ENCODE peak calls at places on chromosome 14, in five cellular contexts. One of them, this sample, is unnamed.

GRCh38 chr14:104282332-104283196 is 144.2 kb downstream of the KIF26A start:
- DNase-seq in NCI-H1694: peak; percentile 96
- DNase-seq in foreskin fibroblast: no peak
- DNase-seq in NCI-H2029: no peak
- DNase-seq in NCI-H526 treated with DMSO at 0.1 percent for 48 hours: no peak
- DNase-seq in this sample: no peak

GRCh38 chr14:77175843-77176242 is 5.8 kb upstream of the TMEM63C start:
- DNase-seq in NCI-H1694: no peak
- DNase-seq in NCI-H526 treated with DMSO at 0.1 percent for 48 hours: no peak
- DNase-seq in NCI-H2029: no peak
- DNase-seq in foreskin fibroblast: no peak
- DNase-seq in this sample: no peak

GRCh38 chr14:39740454-39740853 is 308.2 kb upstream of the FBXO33 start:
- DNase-seq in NCI-H526 treated with DMSO at 0.1 percent for 48 hours: no peak
- DNase-seq in NCI-H2029: no peak
- DNase-seq in foreskin fibroblast: no peak
- DNase-seq in NCI-H1694: no peak
- DNase-seq in this sample: no peak

GRCh38 chr14:44204061-44204815 is 302.8 kb downstream of the FSCB start:
- DNase-seq in foreskin fibroblast: no peak
- DNase-seq in NCI-H2029: no peak
- DNase-seq in NCI-H526 treated with DMSO at 0.1 percent for 48 hours: no peak
- DNase-seq in NCI-H1694: no peak
- DNase-seq in this sample: no peak

GRCh38 chr14:34043627-34044372 is 92.9 kb upstream of the EGLN3 start:
- DNase-seq in NCI-H1694: no peak
- DNase-seq in NCI-H526 treated with DMSO at 0.1 percent for 48 hours: no peak
- DNase-seq in foreskin fibroblast: no peak
- DNase-seq in NCI-H2029: peak; percentile 75
- DNase-seq in this sample: no peak

GRCh38 chr14:33938131-33938949 is 12.5 kb downstream of the EGLN3 start:
- DNase-seq in NCI-H2029: peak; percentile 100
- DNase-seq in NCI-H1694: peak; percentile 73
- DNase-seq in NCI-H526 treated with DMSO at 0.1 percent for 48 hours: peak; percentile 67
- DNase-seq in foreskin fibroblast: no peak
- DNase-seq in this sample: peak; percentile 75

GRCh38 chr14:54330876-54331275 is 65.9 kb upstream of the CDKN3 start:
- DNase-seq in NCI-H526 treated with DMSO at 0.1 percent for 48 hours: no peak
- DNase-seq in foreskin fibroblast: no peak
- DNase-seq in NCI-H1694: no peak
- DNase-seq in NCI-H2029: no peak
- DNase-seq in this sample: no peak

GRCh38 chr14:65732112-65732511 is 319.6 kb downstream of the FUT8 start:
- DNase-seq in foreskin fibroblast: no peak
- DNase-seq in NCI-H2029: no peak
- DNase-seq in NCI-H526 treated with DMSO at 0.1 percent for 48 hours: no peak
- DNase-seq in NCI-H1694: no peak
- DNase-seq in this sample: no peak

GRCh38 chr14:28756896-28757570 is 9.6 kb upstream of the FOXG1 start:
- DNase-seq in NCI-H1694: no peak
- DNase-seq in NCI-H2029: no peak
- DNase-seq in NCI-H526 treated with DMSO at 0.1 percent for 48 hours: no peak
- DNase-seq in foreskin fibroblast: peak; percentile 47
- DNase-seq in this sample: no peak

GRCh38 chr14:68578597-68578996 is 214.3 kb downstream of the ZFP36L1 start:
- DNase-seq in foreskin fibroblast: no peak
- DNase-seq in NCI-H2029: no peak
- DNase-seq in NCI-H526 treated with DMSO at 0.1 percent for 48 hours: no peak
- DNase-seq in NCI-H1694: no peak
- DNase-seq in this sample: no peak

GRCh38 chr14:103185051-103186027 is 62.1 kb downstream of the TNFAIP2 start:
- DNase-seq in NCI-H2029: no peak
- DNase-seq in NCI-H1694: peak; percentile 92
- DNase-seq in foreskin fibroblast: no peak
- DNase-seq in NCI-H526 treated with DMSO at 0.1 percent for 48 hours: peak; percentile 23
- DNase-seq in this sample: peak; percentile 61

GRCh38 chr14:94372021-94372605 is 16.3 kb downstream of the SERPINA1 start:
- DNase-seq in foreskin fibroblast: no peak
- DNase-seq in NCI-H1694: no peak
- DNase-seq in NCI-H2029: no peak
- DNase-seq in NCI-H526 treated with DMSO at 0.1 percent for 48 hours: no peak
- DNase-seq in this sample: no peak

GRCh38 chr14:80124794-80125193 is 86.5 kb downstream of the DIO2 start:
- DNase-seq in NCI-H526 treated with DMSO at 0.1 percent for 48 hours: no peak
- DNase-seq in NCI-H2029: no peak
- DNase-seq in NCI-H1694: no peak
- DNase-seq in foreskin fibroblast: no peak
- DNase-seq in this sample: no peak

GRCh38 chr14:74698894-74699293 is 14.0 kb downstream of the AREL1 start:
- DNase-seq in NCI-H2029: no peak
- DNase-seq in NCI-H526 treated with DMSO at 0.1 percent for 48 hours: no peak
- DNase-seq in foreskin fibroblast: no peak
- DNase-seq in NCI-H1694: no peak
- DNase-seq in this sample: no peak

GRCh38 chr14:23727566-23728335 is 91.6 kb downstream of the DHRS2 start:
- DNase-seq in NCI-H2029: no peak
- DNase-seq in NCI-H526 treated with DMSO at 0.1 percent for 48 hours: peak; percentile 13
- DNase-seq in foreskin fibroblast: peak; percentile 26
- DNase-seq in NCI-H1694: peak; percentile 37
- DNase-seq in this sample: no peak

GRCh38 chr14:102182190-102182589 is 42.5 kb downstream of the WDR20 start:
- DNase-seq in NCI-H2029: no peak
- DNase-seq in foreskin fibroblast: peak; percentile 47
- DNase-seq in NCI-H526 treated with DMSO at 0.1 percent for 48 hours: no peak
- DNase-seq in NCI-H1694: no peak
- DNase-seq in this sample: no peak

GRCh38 chr14:41597647-41598046 is 9.0 kb upstream of the LRFN5 start:
- DNase-seq in NCI-H2029: no peak
- DNase-seq in NCI-H1694: no peak
- DNase-seq in foreskin fibroblast: no peak
- DNase-seq in NCI-H526 treated with DMSO at 0.1 percent for 48 hours: no peak
- DNase-seq in this sample: no peak

GRCh38 chr14:95018845-95019244 is 138.5 kb downstream of the DICER1 start:
- DNase-seq in NCI-H526 treated with DMSO at 0.1 percent for 48 hours: no peak
- DNase-seq in foreskin fibroblast: no peak
- DNase-seq in NCI-H2029: no peak
- DNase-seq in NCI-H1694: peak; percentile 43
- DNase-seq in this sample: no peak

GRCh38 chr14:101961746-101962502 is 2.4 kb upstream of the DYNC1H1 start:
- DNase-seq in NCI-H526 treated with DMSO at 0.1 percent for 48 hours: no peak
- DNase-seq in NCI-H2029: no peak
- DNase-seq in NCI-H1694: no peak
- DNase-seq in foreskin fibroblast: no peak
- DNase-seq in this sample: no peak

GRCh38 chr14:28709571-28710305 is 56.8 kb upstream of the FOXG1 start:
- DNase-seq in NCI-H1694: no peak
- DNase-seq in NCI-H526 treated with DMSO at 0.1 percent for 48 hours: no peak
- DNase-seq in foreskin fibroblast: no peak
- DNase-seq in NCI-H2029: no peak
- DNase-seq in this sample: no peak

GRCh38 chr14:56322531-56322930 is 204.3 kb downstream of the PELI2 start:
- DNase-seq in NCI-H1694: no peak
- DNase-seq in NCI-H2029: peak; percentile 56
- DNase-seq in NCI-H526 treated with DMSO at 0.1 percent for 48 hours: peak; percentile 97
- DNase-seq in foreskin fibroblast: no peak
- DNase-seq in this sample: no peak

GRCh38 chr14:64060648-64061096 is 207.9 kb downstream of the SYNE2 start:
- DNase-seq in NCI-H526 treated with DMSO at 0.1 percent for 48 hours: no peak
- DNase-seq in NCI-H1694: no peak
- DNase-seq in NCI-H2029: no peak
- DNase-seq in foreskin fibroblast: no peak
- DNase-seq in this sample: no peak

GRCh38 chr14:101887219-101887618 is 77.2 kb upstream of the DYNC1H1 start:
- DNase-seq in foreskin fibroblast: no peak
- DNase-seq in NCI-H526 treated with DMSO at 0.1 percent for 48 hours: no peak
- DNase-seq in NCI-H2029: no peak
- DNase-seq in NCI-H1694: no peak
- DNase-seq in this sample: no peak

GRCh38 chr14:38079268-38079667 is 128.4 kb upstream of the SSTR1 start:
- DNase-seq in foreskin fibroblast: peak; percentile 23
- DNase-seq in NCI-H526 treated with DMSO at 0.1 percent for 48 hours: no peak
- DNase-seq in NCI-H1694: no peak
- DNase-seq in NCI-H2029: no peak
- DNase-seq in this sample: no peak

GRCh38 chr14:36580856-36581831 is 1.3 kb downstream of the NKX2-8 start:
- DNase-seq in NCI-H2029: peak; percentile 55
- DNase-seq in NCI-H1694: no peak
- DNase-seq in NCI-H526 treated with DMSO at 0.1 percent for 48 hours: peak; percentile 40
- DNase-seq in foreskin fibroblast: peak; percentile 19
- DNase-seq in this sample: peak; percentile 42

GRCh38 chr14:46672128-46672527 is 20.5 kb upstream of the RPL10L start:
- DNase-seq in foreskin fibroblast: no peak
- DNase-seq in NCI-H2029: no peak
- DNase-seq in NCI-H526 treated with DMSO at 0.1 percent for 48 hours: no peak
- DNase-seq in NCI-H1694: no peak
- DNase-seq in this sample: no peak

GRCh38 chr14:100285913-100286400 is 20.3 kb downstream of the SLC25A29 start:
- DNase-seq in NCI-H2029: no peak
- DNase-seq in NCI-H526 treated with DMSO at 0.1 percent for 48 hours: no peak
- DNase-seq in foreskin fibroblast: no peak
- DNase-seq in NCI-H1694: no peak
- DNase-seq in this sample: no peak

GRCh38 chr14:104771374-104771773 is 18.4 kb downstream of the SIVA1 start:
- DNase-seq in NCI-H1694: no peak
- DNase-seq in NCI-H526 treated with DMSO at 0.1 percent for 48 hours: no peak
- DNase-seq in foreskin fibroblast: no peak
- DNase-seq in NCI-H2029: no peak
- DNase-seq in this sample: no peak

GRCh38 chr14:23285530-23286019 is 357 bp downstream of the HOMEZ start:
- DNase-seq in foreskin fibroblast: no peak
- DNase-seq in NCI-H1694: no peak
- DNase-seq in NCI-H2029: no peak
- DNase-seq in NCI-H526 treated with DMSO at 0.1 percent for 48 hours: no peak
- DNase-seq in this sample: no peak

GRCh38 chr14:59004012-59004411 is 184.5 kb upstream of the DAAM1 start:
- DNase-seq in NCI-H526 treated with DMSO at 0.1 percent for 48 hours: no peak
- DNase-seq in NCI-H1694: no peak
- DNase-seq in NCI-H2029: no peak
- DNase-seq in foreskin fibroblast: no peak
- DNase-seq in this sample: no peak

GRCh38 chr14:20934148-20934762 is 21.0 kb upstream of the RNASE2 start:
- DNase-seq in NCI-H1694: peak; percentile 0
- DNase-seq in NCI-H526 treated with DMSO at 0.1 percent for 48 hours: no peak
- DNase-seq in NCI-H2029: no peak
- DNase-seq in foreskin fibroblast: no peak
- DNase-seq in this sample: no peak

GRCh38 chr14:54567634-54568561 is 970 bp downstream of the SAMD4A start:
- DNase-seq in NCI-H2029: no peak
- DNase-seq in NCI-H526 treated with DMSO at 0.1 percent for 48 hours: peak; percentile 16
- DNase-seq in foreskin fibroblast: no peak
- DNase-seq in NCI-H1694: peak; percentile 6
- DNase-seq in this sample: no peak

GRCh38 chr14:23559010-23559920 is 3.2 kb downstream of the THTPA start:
- DNase-seq in NCI-H526 treated with DMSO at 0.1 percent for 48 hours: no peak
- DNase-seq in NCI-H2029: no peak
- DNase-seq in foreskin fibroblast: no peak
- DNase-seq in NCI-H1694: peak; percentile 53
- DNase-seq in this sample: peak; percentile 62

GRCh38 chr14:33618361-33619095 is 332.3 kb downstream of the EGLN3 start:
- DNase-seq in NCI-H526 treated with DMSO at 0.1 percent for 48 hours: no peak
- DNase-seq in NCI-H1694: no peak
- DNase-seq in NCI-H2029: no peak
- DNase-seq in foreskin fibroblast: no peak
- DNase-seq in this sample: no peak

GRCh38 chr14:102828201-102828600 is 51.0 kb downstream of the TRAF3 start:
- DNase-seq in foreskin fibroblast: no peak
- DNase-seq in NCI-H526 treated with DMSO at 0.1 percent for 48 hours: no peak
- DNase-seq in NCI-H1694: no peak
- DNase-seq in NCI-H2029: no peak
- DNase-seq in this sample: no peak

GRCh38 chr14:68692916-68693771 is 99.7 kb downstream of the ZFP36L1 start:
- DNase-seq in NCI-H2029: no peak
- DNase-seq in foreskin fibroblast: peak; percentile 84
- DNase-seq in NCI-H1694: no peak
- DNase-seq in NCI-H526 treated with DMSO at 0.1 percent for 48 hours: no peak
- DNase-seq in this sample: no peak

GRCh38 chr14:77206877-77207389 is 25.3 kb downstream of the TMEM63C start:
- DNase-seq in NCI-H2029: no peak
- DNase-seq in NCI-H1694: peak; percentile 44
- DNase-seq in foreskin fibroblast: no peak
- DNase-seq in NCI-H526 treated with DMSO at 0.1 percent for 48 hours: no peak
- DNase-seq in this sample: no peak

GRCh38 chr14:105023791-105024480 is 3.1 kb upstream of the CDCA4 start:
- DNase-seq in NCI-H1694: no peak
- DNase-seq in NCI-H2029: no peak
- DNase-seq in NCI-H526 treated with DMSO at 0.1 percent for 48 hours: no peak
- DNase-seq in foreskin fibroblast: peak; percentile 73
- DNase-seq in this sample: no peak